ENCODE peak calls at places on chromosomes 1 and 21, in five cellular contexts. K is EL; P is SHP77 treated with DMSO at 0.1 percent for 48 hours; L is activated naive CD4-positive, alpha-beta T cell treated with anti-CD3 and anti-CD28 coated beads for 36 hours; J is GM12865. Y is an unnamed sample.

GRCh38 chr1:24151175-24151533 is 8.2 kb upstream of the IL22RA1 start:
- DNase-seq in K (no peak), P (peak; percentile 30), L (no peak), J (no peak), Y (peak; percentile 88)

GRCh38 chr1:36178479-36179219 is 22.7 kb downstream of the MAP7D1 start:
- DNase-seq in K (no peak), P (no peak), L (no peak), J (no peak), Y (no peak)

GRCh38 chr1:185463433-185463832 is 146.4 kb upstream of the IVNS1ABP start:
- DNase-seq in K (no peak), P (no peak), L (no peak), J (no peak), Y (no peak)

GRCh38 chr1:160436975-160437374 is 36.6 kb downstream of the VANGL2 start:
- DNase-seq in K (no peak), P (no peak), L (no peak), J (no peak), Y (no peak)

GRCh38 chr1:93723101-93723500 is 41.5 kb upstream of the BCAR3 start:
- DNase-seq in K (peak; percentile 28), P (no peak), L (no peak), J (no peak), Y (peak; percentile 13)

GRCh38 chr1:18232052-18232451 is 124.5 kb downstream of the IGSF21 start:
- DNase-seq in K (no peak), P (no peak), L (no peak), J (peak; percentile 18), Y (no peak)

GRCh38 chr1:53501065-53502005 is 42.1 kb downstream of the DMRTB1 start:
- DNase-seq in K (no peak), P (no peak), L (no peak), J (no peak), Y (no peak)

GRCh38 chr21:38042246-38042645 is 126.0 kb upstream of the KCNJ6 start:
- DNase-seq in K (no peak), P (no peak), L (no peak), J (no peak), Y (peak; percentile 54)

GRCh38 chr1:228404107-228404720 is 2.4 kb downstream of the TRIM11 start:
- DNase-seq in K (no peak), P (no peak), L (peak; percentile 61), J (no peak), Y (no peak)

GRCh38 chr1:19311503-19311930 is 427 bp downstream of the AKR7A2 start:
- DNase-seq in K (no peak), P (no peak), L (peak; percentile 27), J (no peak), Y (no peak)

GRCh38 chr1:109508873-109509175 is 703 bp downstream of the AMIGO1 start:
- DNase-seq in K (no peak), P (no peak), L (no peak), J (no peak), Y (no peak)

GRCh38 chr1:80054129-80054528 is 1047.6 kb upstream of the ADGRL4 start:
- DNase-seq in K (peak; percentile 77), P (peak; percentile 99), L (no peak), J (no peak), Y (peak; percentile 99)

GRCh38 chr1:42358791-42359190 is 21.8 kb upstream of the RIMKLA start:
- DNase-seq in K (no peak), P (no peak), L (no peak), J (peak; percentile 30), Y (no peak)

GRCh38 chr1:70542040-70542439 is 131.0 kb downstream of the CTH start:
- DNase-seq in K (no peak), P (no peak), L (no peak), J (no peak), Y (no peak)

Y was measured in bronchial epithelial cell.